ENCODE peak calls at places on chromosomes 12 and 14, in four cellular contexts. One of them, this sample, is unnamed.

GRCh38 chr14:99699861-99700260 is 15.8 kb downstream of the CYP46A1 start:
- DNase-seq in NCI-H1694 treated with DMSO at 0.1 percent for 48 hours: no peak
- DNase-seq in hepatic stellate cell: no peak
- DNase-seq in NCI-H1092 treated with DMSO at 0.1 percent for 48 hours: no peak
- DNase-seq in this sample: no peak

GRCh38 chr12:93199831-93200236 is 177.9 kb upstream of the NUDT4 start:
- DNase-seq in NCI-H1694 treated with DMSO at 0.1 percent for 48 hours: no peak
- DNase-seq in hepatic stellate cell: no peak
- DNase-seq in NCI-H1092 treated with DMSO at 0.1 percent for 48 hours: no peak
- DNase-seq in this sample: no peak

GRCh38 chr12:1815814-1816729 is 4.3 kb upstream of the LRTM2 start:
- DNase-seq in NCI-H1694 treated with DMSO at 0.1 percent for 48 hours: no peak
- DNase-seq in hepatic stellate cell: no peak
- DNase-seq in NCI-H1092 treated with DMSO at 0.1 percent for 48 hours: no peak
- DNase-seq in this sample: no peak

GRCh38 chr12:27048822-27049752 is 26.7 kb downstream of the MED21 start:
- DNase-seq in NCI-H1694 treated with DMSO at 0.1 percent for 48 hours: no peak
- DNase-seq in hepatic stellate cell: peak
- DNase-seq in NCI-H1092 treated with DMSO at 0.1 percent for 48 hours: no peak
- DNase-seq in this sample: no peak

GRCh38 chr12:22459872-22460490 is 84.4 kb downstream of the C2CD5 start:
- DNase-seq in NCI-H1694 treated with DMSO at 0.1 percent for 48 hours: peak
- DNase-seq in hepatic stellate cell: no peak
- DNase-seq in NCI-H1092 treated with DMSO at 0.1 percent for 48 hours: peak
- DNase-seq in this sample: peak

GRCh38 chr14:65229431-65230286 is 127.3 kb upstream of the MAX start:
- DNase-seq in NCI-H1694 treated with DMSO at 0.1 percent for 48 hours: no peak
- DNase-seq in hepatic stellate cell: peak
- DNase-seq in NCI-H1092 treated with DMSO at 0.1 percent for 48 hours: peak
- DNase-seq in this sample: peak

GRCh38 chr12:25119020-25119419 is 75.9 kb downstream of the DNAI7 start:
- DNase-seq in NCI-H1694 treated with DMSO at 0.1 percent for 48 hours: peak
- DNase-seq in hepatic stellate cell: no peak
- DNase-seq in NCI-H1092 treated with DMSO at 0.1 percent for 48 hours: no peak
- DNase-seq in this sample: no peak

GRCh38 chr12:43742106-43742505 is 16.5 kb downstream of the PUS7L start:
- DNase-seq in NCI-H1694 treated with DMSO at 0.1 percent for 48 hours: no peak
- DNase-seq in hepatic stellate cell: peak
- DNase-seq in NCI-H1092 treated with DMSO at 0.1 percent for 48 hours: no peak
- DNase-seq in this sample: no peak

GRCh38 chr12:15931590-15932053 is 20.5 kb downstream of the DERA start:
- DNase-seq in NCI-H1694 treated with DMSO at 0.1 percent for 48 hours: no peak
- DNase-seq in hepatic stellate cell: no peak
- DNase-seq in NCI-H1092 treated with DMSO at 0.1 percent for 48 hours: no peak
- DNase-seq in this sample: no peak

GRCh38 chr14:105340821-105341408 is 26.4 kb downstream of the PACS2 start:
- DNase-seq in NCI-H1694 treated with DMSO at 0.1 percent for 48 hours: peak
- DNase-seq in hepatic stellate cell: no peak
- DNase-seq in NCI-H1092 treated with DMSO at 0.1 percent for 48 hours: no peak
- DNase-seq in this sample: no peak

GRCh38 chr12:68163546-68164210 is 4.1 kb upstream of the IFNG start:
- DNase-seq in NCI-H1694 treated with DMSO at 0.1 percent for 48 hours: no peak
- DNase-seq in hepatic stellate cell: no peak
- DNase-seq in NCI-H1092 treated with DMSO at 0.1 percent for 48 hours: no peak
- DNase-seq in this sample: no peak

GRCh38 chr12:55700255-55701018 is 7.3 kb downstream of the ITGA7 start:
- DNase-seq in NCI-H1694 treated with DMSO at 0.1 percent for 48 hours: no peak
- DNase-seq in hepatic stellate cell: no peak
- DNase-seq in NCI-H1092 treated with DMSO at 0.1 percent for 48 hours: no peak
- DNase-seq in this sample: no peak

GRCh38 chr14:22539831-22540230 is 49.2 kb downstream of the DAD1 start:
- DNase-seq in NCI-H1694 treated with DMSO at 0.1 percent for 48 hours: no peak
- DNase-seq in hepatic stellate cell: no peak
- DNase-seq in NCI-H1092 treated with DMSO at 0.1 percent for 48 hours: no peak
- DNase-seq in this sample: no peak

GRCh38 chr14:104248203-104249055 is 110.0 kb downstream of the KIF26A start:
- DNase-seq in NCI-H1694 treated with DMSO at 0.1 percent for 48 hours: no peak
- DNase-seq in hepatic stellate cell: no peak
- DNase-seq in NCI-H1092 treated with DMSO at 0.1 percent for 48 hours: no peak
- DNase-seq in this sample: no peak

GRCh38 chr14:94041551-94042346 is 15.6 kb downstream of the OTUB2 start:
- DNase-seq in NCI-H1694 treated with DMSO at 0.1 percent for 48 hours: no peak
- DNase-seq in hepatic stellate cell: peak
- DNase-seq in NCI-H1092 treated with DMSO at 0.1 percent for 48 hours: no peak
- DNase-seq in this sample: no peak

GRCh38 chr12:53786411-53786810 is 34.6 kb upstream of the CISTR start:
- DNase-seq in NCI-H1694 treated with DMSO at 0.1 percent for 48 hours: no peak
- DNase-seq in hepatic stellate cell: no peak
- DNase-seq in NCI-H1092 treated with DMSO at 0.1 percent for 48 hours: no peak
- DNase-seq in this sample: no peak

GRCh38 chr12:124443929-124444712 is 123.3 kb downstream of the NCOR2 start:
- DNase-seq in NCI-H1694 treated with DMSO at 0.1 percent for 48 hours: no peak
- DNase-seq in hepatic stellate cell: no peak
- DNase-seq in NCI-H1092 treated with DMSO at 0.1 percent for 48 hours: no peak
- DNase-seq in this sample: no peak

GRCh38 chr12:24596768-24597388 is 352.0 kb downstream of the BCAT1 start:
- DNase-seq in NCI-H1694 treated with DMSO at 0.1 percent for 48 hours: peak
- DNase-seq in hepatic stellate cell: peak
- DNase-seq in NCI-H1092 treated with DMSO at 0.1 percent for 48 hours: peak
- DNase-seq in this sample: peak

GRCh38 chr12:69984216-69984615 is 159.2 kb downstream of the MYRFL start:
- DNase-seq in NCI-H1694 treated with DMSO at 0.1 percent for 48 hours: no peak
- DNase-seq in hepatic stellate cell: no peak
- DNase-seq in NCI-H1092 treated with DMSO at 0.1 percent for 48 hours: no peak
- DNase-seq in this sample: no peak

GRCh38 chr12:21773263-21773741 is 1.2 kb downstream of the KCNJ8 start:
- DNase-seq in NCI-H1694 treated with DMSO at 0.1 percent for 48 hours: no peak
- DNase-seq in hepatic stellate cell: peak
- DNase-seq in NCI-H1092 treated with DMSO at 0.1 percent for 48 hours: no peak
- DNase-seq in this sample: peak

GRCh38 chr14:59360923-59361794 is 104.0 kb downstream of the GPR135 start:
- DNase-seq in NCI-H1694 treated with DMSO at 0.1 percent for 48 hours: peak
- DNase-seq in hepatic stellate cell: no peak
- DNase-seq in NCI-H1092 treated with DMSO at 0.1 percent for 48 hours: peak
- DNase-seq in this sample: no peak

GRCh38 chr12:132523576-132524331 is 33.8 kb downstream of the FBRSL1 start:
- DNase-seq in NCI-H1694 treated with DMSO at 0.1 percent for 48 hours: peak
- DNase-seq in hepatic stellate cell: peak
- DNase-seq in NCI-H1092 treated with DMSO at 0.1 percent for 48 hours: peak
- DNase-seq in this sample: peak

GRCh38 chr14:89007906-89008305 is 183.5 kb downstream of the TTC8 start:
- DNase-seq in NCI-H1694 treated with DMSO at 0.1 percent for 48 hours: no peak
- DNase-seq in hepatic stellate cell: no peak
- DNase-seq in NCI-H1092 treated with DMSO at 0.1 percent for 48 hours: no peak
- DNase-seq in this sample: no peak

GRCh38 chr12:66269142-66269541 is 33.2 kb upstream of the HELB start:
- DNase-seq in NCI-H1694 treated with DMSO at 0.1 percent for 48 hours: no peak
- DNase-seq in hepatic stellate cell: no peak
- DNase-seq in NCI-H1092 treated with DMSO at 0.1 percent for 48 hours: no peak
- DNase-seq in this sample: no peak

GRCh38 chr12:112778400-112778799 is 13.1 kb upstream of the RPH3A start:
- DNase-seq in NCI-H1694 treated with DMSO at 0.1 percent for 48 hours: no peak
- DNase-seq in hepatic stellate cell: no peak
- DNase-seq in NCI-H1092 treated with DMSO at 0.1 percent for 48 hours: no peak
- DNase-seq in this sample: no peak

GRCh38 chr12:27343255-27344000 is 10.8 kb downstream of the BMAL2 start:
- DNase-seq in NCI-H1694 treated with DMSO at 0.1 percent for 48 hours: no peak
- DNase-seq in hepatic stellate cell: peak
- DNase-seq in NCI-H1092 treated with DMSO at 0.1 percent for 48 hours: no peak
- DNase-seq in this sample: no peak

GRCh38 chr12:53728206-53728605 is 954 bp upstream of the CALCOCO1 start:
- DNase-seq in NCI-H1694 treated with DMSO at 0.1 percent for 48 hours: no peak
- DNase-seq in hepatic stellate cell: no peak
- DNase-seq in NCI-H1092 treated with DMSO at 0.1 percent for 48 hours: no peak
- DNase-seq in this sample: peak

GRCh38 chr14:101767618-101768362 is 6.3 kb downstream of the PPP2R5C start:
- DNase-seq in NCI-H1694 treated with DMSO at 0.1 percent for 48 hours: no peak
- DNase-seq in hepatic stellate cell: no peak
- DNase-seq in NCI-H1092 treated with DMSO at 0.1 percent for 48 hours: no peak
- DNase-seq in this sample: no peak

GRCh38 chr12:14824012-14824634 is 10.1 kb upstream of the SMCO3 start:
- DNase-seq in NCI-H1694 treated with DMSO at 0.1 percent for 48 hours: no peak
- DNase-seq in hepatic stellate cell: no peak
- DNase-seq in NCI-H1092 treated with DMSO at 0.1 percent for 48 hours: no peak
- DNase-seq in this sample: no peak

GRCh38 chr12:2652401-2653081 is 142.2 kb upstream of the FKBP4 start:
- DNase-seq in NCI-H1694 treated with DMSO at 0.1 percent for 48 hours: no peak
- DNase-seq in hepatic stellate cell: no peak
- DNase-seq in NCI-H1092 treated with DMSO at 0.1 percent for 48 hours: no peak
- DNase-seq in this sample: peak

This sample was measured in neural progenitor cell.